ENCODE peak calls at places on chromosomes 3 and 15, in nine cellular contexts. M is T-cell; C is AG04450; W is GM19239; F is activated CD4-positive, alpha-beta T cell treated with anti-CD3 and anti-CD28 coated beads, Interleukin-2, amount 50 U/mL, for 4 hours; O is WTC11; A is iPS-NIHi11; J is Calu3; B is left ventricle myocardium inferior. P is an unnamed sample.

GRCh38 chr3:123153821-123154323 is 47.9 kb upstream of the SEC22A start:
- DNase-seq in M (no peak), C (no peak), W (no peak), F (no peak), O (no peak), A (no peak), J (no peak), B (no peak), P (no peak)

GRCh38 chr15:89408512-89409183 is 74.0 kb upstream of the POLG start:
- DNase-seq in M (no peak), C (no peak), W (no peak), F (no peak), O (no peak), A (no peak), J (no peak), B (no peak), P (no peak)

GRCh38 chr3:127226451-127226850 is 33.5 kb downstream of the PRR23E start:
- DNase-seq in M (no peak), C (no peak), W (no peak), F (no peak), O (no peak), A (no peak), J (no peak), B (no peak), P (no peak)

GRCh38 chr3:71016141-71016845 is 567.2 kb downstream of the FOXP1 start:
- DNase-seq in M (no peak), C (no peak), W (no peak), F (no peak), O (no peak), A (no peak), J (no peak), B (no peak), P (no peak)

GRCh38 chr15:57146394-57147140 is 228.1 kb downstream of the TCF12 start:
- DNase-seq in M (no peak), C (no peak), W (no peak), F (no peak), O (no peak), A (peak), J (peak), B (no peak), P (peak)

GRCh38 chr3:45841701-45842491 is at the start of gene LZTFL1:
- DNase-seq in M (peak), C (peak), W (peak), F (peak), O (peak), A (peak), J (peak), B (peak), P (peak)

GRCh38 chr3:124256156-124256555 is 264.2 kb upstream of the ROPN1 start:
- DNase-seq in M (no peak), C (no peak), W (no peak), F (no peak), O (no peak), A (no peak), J (no peak), B (no peak), P (no peak)

GRCh38 chr15:79644091-79644490 is 212.0 kb downstream of the MINAR1 start:
- DNase-seq in M (no peak), C (peak), W (no peak), F (no peak), O (no peak), A (no peak), J (no peak), B (no peak), P (no peak)

GRCh38 chr3:126850370-126851085 is 132.4 kb upstream of the PLXNA1 start:
- DNase-seq in M (no peak), C (peak), W (no peak), F (no peak), O (peak), A (peak), J (no peak), B (peak), P (no peak)

GRCh38 chr3:49803464-49804140 is 541 bp downstream of the INKA1 start:
- DNase-seq in M (peak), C (no peak), W (no peak), F (peak), O (peak), A (peak), J (no peak), B (no peak), P (no peak)

GRCh38 chr15:74676801-74677200 is 19.0 kb downstream of the EDC3 start:
- DNase-seq in M (no peak), C (no peak), W (no peak), F (no peak), O (no peak), A (no peak), J (no peak), B (no peak), P (no peak)

GRCh38 chr3:5093786-5094185 is 28.3 kb upstream of the ARL8B start:
- DNase-seq in M (no peak), C (no peak), W (no peak), F (no peak), O (no peak), A (no peak), J (no peak), B (no peak), P (no peak)

GRCh38 chr3:197590313-197590962 is 34.7 kb upstream of the BDH1 start:
- DNase-seq in M (no peak), C (no peak), W (no peak), F (no peak), O (no peak), A (no peak), J (no peak), B (no peak), P (no peak)

GRCh38 chr15:81120069-81120468 is 14.0 kb upstream of the CFAP161 start:
- DNase-seq in M (no peak), C (no peak), W (no peak), F (no peak), O (no peak), A (no peak), J (no peak), B (no peak), P (no peak)

GRCh38 chr15:30962079-30962478 is 29.3 kb downstream of the MTMR10 start:
- DNase-seq in M (no peak), C (no peak), W (no peak), F (no peak), O (no peak), A (no peak), J (no peak), B (no peak), P (no peak)

GRCh38 chr3:179450901-179451334 is 352 bp downstream of the GNB4 start:
- DNase-seq in M (no peak), C (no peak), W (peak), F (no peak), O (no peak), A (peak), J (no peak), B (no peak), P (no peak)

P was measured in NCI-H1436 treated with DMSO at 0.1 percent for 48 hours.